ENCODE peak calls at places on chromosomes 12 and 14, in nine cellular contexts. G is breast epithelium, L is ovary, S is heart left ventricle, K is IMR-90, I is stomach, Y is upper lobe of left lung, B is A549, F is GM12892. D is an unnamed sample.

GRCh38 chr12:128763395-128763794 is 60.4 kb downstream of the SLC15A4 start:
- DNase-seq in G (no peak), L (no peak), S (no peak), K (no peak), I (no peak), Y (no peak), B (no peak), F (no peak), D (no peak)

GRCh38 chr12:46219892-46220655 is 48.8 kb downstream of the SLC38A1 start:
- DNase-seq in G (no peak), L (no peak), S (no peak), K (peak), I (no peak), Y (no peak), B (peak), F (no peak), D (peak)

GRCh38 chr14:22303589-22304195 is 285.3 kb downstream of the DAD1 start:
- DNase-seq in G (no peak), L (no peak), S (no peak), K (peak), I (no peak), Y (no peak), B (no peak), F (no peak), D (no peak)

GRCh38 chr14:58829594-58829993 is 191.8 kb downstream of the DACT1 start:
- DNase-seq in G (no peak), L (no peak), S (no peak), K (peak), I (no peak), Y (no peak), B (peak), F (no peak), D (no peak)

GRCh38 chr12:66237505-66238175 is 48.6 kb downstream of the IRAK3 start:
- DNase-seq in G (no peak), L (no peak), S (no peak), K (no peak), I (no peak), Y (no peak), B (no peak), F (no peak), D (no peak)

GRCh38 chr12:14841761-14842160 is 1.6 kb downstream of the ART4 start:
- DNase-seq in G (peak), L (no peak), S (peak), K (peak), I (no peak), Y (no peak), B (peak), F (no peak), D (peak)

GRCh38 chr14:97120204-97121120 is 323.3 kb downstream of the VRK1 start:
- DNase-seq in G (no peak), L (no peak), S (no peak), K (no peak), I (no peak), Y (no peak), B (no peak), F (no peak), D (no peak)

GRCh38 chr12:62813031-62813829 is 121.7 kb downstream of the PPM1H start:
- DNase-seq in G (no peak), L (peak), S (peak), K (peak), I (peak), Y (no peak), B (peak), F (no peak), D (no peak)

GRCh38 chr12:98532687-98533304 is 17.4 kb downstream of the TMPO start:
- DNase-seq in G (no peak), L (no peak), S (no peak), K (peak), I (no peak), Y (no peak), B (peak), F (no peak), D (peak)

GRCh38 chr14:78313499-78313898 is 143.3 kb downstream of the NRXN3 start:
- DNase-seq in G (no peak), L (no peak), S (no peak), K (no peak), I (no peak), Y (no peak), B (no peak), F (no peak), D (no peak)

GRCh38 chr14:22318951-22319350 is 270.1 kb downstream of the DAD1 start:
- DNase-seq in G (no peak), L (no peak), S (no peak), K (peak), I (no peak), Y (no peak), B (no peak), F (no peak), D (no peak)

GRCh38 chr14:104085889-104086201 is 345 bp downstream of the ASPG start:
- DNase-seq in G (no peak), L (no peak), S (no peak), K (no peak), I (no peak), Y (no peak), B (no peak), F (peak), D (no peak)

DNA sequence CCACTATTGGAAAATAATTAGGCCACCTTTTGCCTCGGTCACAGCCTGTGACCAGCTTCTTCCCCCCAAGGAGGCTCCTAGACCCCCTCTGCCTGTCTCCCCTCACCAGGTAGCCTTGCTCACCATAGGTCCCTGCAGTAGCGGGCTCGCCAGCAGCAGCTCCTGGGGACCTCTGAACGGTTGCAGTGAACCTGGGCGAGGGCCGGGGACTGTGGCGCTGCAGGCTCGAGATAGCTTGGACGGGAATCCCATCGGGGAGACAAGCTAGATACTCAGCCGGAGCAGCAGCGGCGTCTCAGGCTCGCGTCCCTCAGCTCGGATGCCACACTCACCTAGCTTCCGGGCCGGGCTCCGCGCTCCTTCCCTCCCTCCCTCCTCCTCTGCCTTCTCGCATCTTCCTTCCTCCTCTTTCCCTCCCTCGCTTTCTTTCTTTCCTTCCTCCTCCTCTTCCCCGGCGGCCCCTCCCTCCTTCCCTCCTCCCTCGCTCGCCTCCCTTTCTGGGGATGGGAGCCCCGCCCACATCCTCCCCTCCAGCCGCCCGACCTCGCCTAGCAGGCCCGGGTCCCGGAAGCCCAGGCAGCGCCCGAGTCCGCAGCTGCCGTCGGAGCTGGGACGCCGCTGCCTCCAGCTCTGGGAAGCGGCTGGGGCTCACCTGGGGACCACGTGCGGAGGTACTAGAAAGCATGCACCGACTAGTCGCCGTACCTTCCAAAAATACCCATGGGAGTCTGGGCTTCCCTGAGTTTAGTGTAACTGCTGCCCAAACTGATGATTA is at the start of gene BMP4:
- DNase-seq in G (peak), L (peak), S (peak), K (peak), I (peak), Y (peak), B (peak), F (no peak), D (no peak)
- TF ChIP-seq POLR2A in G (peak), L (peak), S (no peak), K (no peak), I (no peak), Y (peak), B (peak), F (no peak), D (peak)

DNA sequence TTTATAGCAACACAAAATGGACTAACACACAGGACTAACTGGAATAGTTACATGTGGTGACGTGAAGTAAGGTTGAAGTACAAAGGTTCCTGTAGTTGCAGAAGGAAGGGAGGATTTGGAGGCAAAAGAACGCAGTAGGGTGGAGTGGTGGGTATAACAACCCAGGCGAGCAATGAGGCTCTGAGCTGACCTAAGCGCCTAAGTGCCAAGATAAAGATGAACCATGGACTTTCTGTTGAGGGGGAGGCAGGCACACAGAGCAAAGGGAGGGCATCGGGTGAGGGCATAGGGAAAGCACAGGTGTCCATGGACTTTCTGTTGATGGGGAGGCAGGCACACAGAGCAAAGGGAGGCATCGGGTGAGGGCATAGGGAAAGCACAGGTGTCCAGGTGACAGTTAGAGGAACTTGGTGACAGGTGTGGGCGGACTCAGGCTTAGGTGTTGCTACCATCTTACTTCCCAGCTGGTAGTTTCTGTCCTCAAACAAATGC is 15.2 kb downstream of the SCNN1A start:
- DNase-seq in G (no peak), L (no peak), S (no peak), K (no peak), I (no peak), Y (no peak), B (no peak), F (no peak), D (no peak)
- TF ChIP-seq POLR2A in G (no peak), L (no peak), S (no peak), K (no peak), I (no peak), Y (no peak), B (no peak), F (no peak), D (no peak)

DNA sequence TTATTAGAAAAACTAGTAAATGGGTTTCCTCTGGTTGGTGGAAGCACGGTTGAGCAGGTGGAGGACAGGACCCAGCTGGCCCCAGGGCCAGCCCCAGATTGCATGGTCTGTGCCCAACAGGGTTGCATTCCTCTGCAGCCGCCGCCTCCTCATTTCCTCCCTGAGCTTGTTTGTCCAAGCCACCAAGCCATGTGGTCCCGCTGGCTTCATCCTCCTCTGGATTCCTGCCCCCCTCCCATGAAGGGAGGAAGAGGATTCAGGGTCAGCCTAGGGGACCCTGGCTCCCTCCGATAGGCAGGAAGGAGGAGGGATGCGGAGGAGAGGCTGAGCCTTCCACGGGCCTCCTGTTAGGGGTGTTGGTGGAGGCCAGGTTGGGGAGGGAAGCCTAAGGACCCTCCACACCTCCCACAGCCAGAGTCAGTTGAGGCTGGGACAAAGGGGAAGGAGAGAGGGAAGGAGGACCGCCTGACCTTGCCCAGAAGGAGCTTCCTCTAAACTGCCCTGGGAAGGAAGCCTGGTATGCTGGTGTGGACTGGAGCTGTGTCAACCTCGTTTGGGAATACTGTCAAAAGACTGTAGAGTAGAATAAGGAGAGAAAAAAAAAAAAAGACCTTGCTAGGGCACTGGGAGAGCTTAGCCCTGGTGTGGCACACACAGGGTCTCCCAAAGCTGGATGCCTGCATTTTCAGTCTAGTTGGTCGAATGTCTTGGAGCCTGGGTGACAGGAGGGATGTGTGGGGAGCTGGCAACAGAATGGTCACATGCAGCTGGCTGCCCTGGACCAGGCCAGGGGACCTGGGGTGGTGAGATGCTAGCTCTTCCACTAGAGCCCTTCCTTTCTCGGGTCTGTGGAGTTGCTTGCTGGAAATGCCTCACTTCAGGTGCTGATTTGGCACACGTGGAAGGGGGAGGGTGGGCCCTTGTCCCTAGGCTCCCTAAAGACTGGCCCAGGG is 42.4 kb downstream of the PLEKHG3 start:
- DNase-seq in G (peak), L (no peak), S (peak), K (peak), I (no peak), Y (no peak), B (no peak), F (no peak), D (no peak)
- TF ChIP-seq POLR2A in G (no peak), L (no peak), S (no peak), K (no peak), I (no peak), Y (no peak), B (no peak), F (no peak), D (no peak)

GRCh38 chr12:73307260-73307659 is 1035.1 kb downstream of the TRHDE start:
- DNase-seq in G (no peak), L (no peak), S (no peak), K (no peak), I (no peak), Y (no peak), B (no peak), F (no peak), D (no peak)
- TF ChIP-seq POLR2A in G (no peak), L (no peak), S (no peak), K (no peak), I (no peak), Y (no peak), B (no peak), F (no peak), D (no peak)

DNA sequence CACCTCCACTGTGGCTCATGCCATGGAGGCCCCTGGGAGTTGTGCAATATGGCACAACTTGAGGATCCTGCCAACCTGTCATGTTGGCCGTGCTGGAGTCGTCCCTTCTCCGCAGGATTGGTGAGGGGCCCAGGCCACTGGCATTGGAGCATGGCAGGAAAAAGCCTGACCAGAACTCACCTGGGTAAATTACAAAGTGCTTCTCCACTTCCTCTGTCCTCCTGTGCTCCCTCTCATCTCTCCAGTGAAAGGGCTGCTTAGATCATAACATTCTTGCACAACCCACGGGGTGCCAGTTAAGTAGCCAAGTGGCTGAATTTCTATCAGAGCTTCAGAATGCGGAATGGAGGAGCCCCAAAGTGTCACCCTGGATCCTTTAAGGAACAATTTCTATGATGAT is 381.0 kb downstream of the DPF3 start:
- DNase-seq in G (no peak), L (no peak), S (no peak), K (no peak), I (no peak), Y (no peak), B (no peak), F (no peak), D (no peak)
- TF ChIP-seq POLR2A in G (no peak), L (no peak), S (no peak), K (no peak), I (no peak), Y (no peak), B (no peak), F (no peak), D (no peak)

GRCh38 chr14:73612339-73613045 is at the start of gene ACOT6:
- DNase-seq in G (peak), L (peak), S (peak), K (peak), I (peak), Y (peak), B (peak), F (peak), D (peak)
- TF ChIP-seq POLR2A in G (no peak), L (peak), S (no peak), K (no peak), I (no peak), Y (peak), B (peak), F (peak), D (peak)

GRCh38 chr14:92040431-92041040 is 677 bp upstream of the TRIP11 start:
- DNase-seq in G (no peak), L (no peak), S (no peak), K (peak), I (peak), Y (no peak), B (peak), F (no peak), D (peak)

GRCh38 chr14:92037989-92038388 is 1.9 kb downstream of the TRIP11 start:
- DNase-seq in G (no peak), L (no peak), S (no peak), K (peak), I (no peak), Y (no peak), B (no peak), F (no peak), D (no peak)

GRCh38 chr14:92041203-92041602 is 1.3 kb upstream of the TRIP11 start:
- DNase-seq in G (no peak), L (no peak), S (no peak), K (no peak), I (no peak), Y (no peak), B (no peak), F (no peak), D (no peak)

GRCh38 chr14:92039073-92039719 is 663 bp downstream of the TRIP11 start:
- DNase-seq in G (peak), L (no peak), S (peak), K (peak), I (no peak), Y (peak), B (peak), F (no peak), D (peak)

DNA sequence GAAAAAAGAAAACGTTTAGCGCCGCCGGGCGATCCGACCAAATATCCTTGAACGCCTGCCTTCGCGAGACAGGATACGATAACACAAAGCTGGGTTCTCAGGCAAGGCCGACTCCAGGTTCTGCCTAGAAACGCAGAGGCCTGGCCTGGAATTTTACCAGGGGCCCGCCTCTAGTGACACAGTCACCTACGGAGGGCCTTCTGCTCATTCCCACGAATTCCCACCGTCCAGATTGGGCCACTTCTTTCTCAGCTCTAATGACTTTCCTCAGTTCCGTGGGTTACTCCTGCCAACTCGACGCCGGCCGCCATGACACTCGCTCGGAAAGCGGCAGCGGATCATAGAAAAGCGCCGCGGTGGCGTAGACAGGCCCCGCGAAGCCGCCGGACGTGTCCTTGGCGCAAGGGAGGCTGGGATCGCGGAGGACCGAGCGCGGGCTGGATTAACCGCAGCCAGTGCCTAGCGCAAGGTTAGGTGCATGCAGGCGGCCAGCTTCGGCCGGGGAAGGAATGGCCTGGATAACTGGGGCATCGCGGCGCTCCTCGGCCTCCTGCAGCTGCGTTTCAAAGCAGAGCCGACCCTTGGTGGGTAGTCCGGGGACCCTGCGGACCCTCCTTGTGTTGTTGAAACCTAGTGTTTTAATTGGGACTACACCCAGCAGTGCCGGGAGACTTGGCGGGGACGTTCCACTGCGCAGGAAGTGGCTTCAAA is at the start of gene TRIP11:
- DNase-seq in G (peak), L (peak), S (peak), K (peak), I (peak), Y (peak), B (peak), F (peak), D (peak)
- TF ChIP-seq POLR2A in G (peak), L (no peak), S (no peak), K (peak), I (peak), Y (peak), B (peak), F (peak), D (peak)

DNA sequence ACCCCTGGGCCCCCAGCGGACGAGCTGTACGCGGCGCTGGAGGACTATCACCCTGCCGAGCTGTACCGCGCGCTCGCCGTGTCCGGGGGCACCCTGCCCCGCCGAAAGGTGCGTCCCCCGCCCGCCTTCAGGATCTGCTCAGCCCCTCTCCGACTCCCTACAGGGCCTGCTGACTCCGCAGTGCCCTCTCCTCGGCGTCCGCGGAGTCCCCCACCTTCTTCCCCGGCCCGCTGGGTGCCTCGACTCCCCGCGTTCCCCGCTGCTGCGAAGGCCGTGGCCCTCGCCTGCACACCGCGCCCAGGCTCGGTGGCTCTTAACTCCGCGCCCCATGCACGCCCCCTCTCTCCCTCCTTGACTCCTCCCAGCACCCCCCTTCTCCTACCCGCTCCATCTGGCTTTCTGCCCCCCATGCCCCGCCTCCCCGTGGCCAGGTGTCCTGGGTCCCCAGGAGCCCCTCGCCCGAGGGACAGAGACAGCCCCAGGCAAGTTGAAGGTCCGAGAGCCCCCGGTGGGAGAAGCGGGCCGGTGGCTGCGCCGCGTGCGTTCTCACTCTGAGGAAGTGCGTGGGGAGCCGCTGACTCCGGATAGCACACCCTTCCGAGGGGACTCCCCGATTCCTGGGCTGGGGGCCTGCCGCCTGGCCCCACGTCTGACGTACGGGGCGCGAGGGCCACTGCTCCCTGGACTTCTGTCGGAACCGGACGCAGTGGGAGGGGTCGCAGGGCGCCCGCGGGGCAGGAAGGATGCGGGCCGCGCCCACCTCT is 594 bp downstream of the TAMALIN start:
- DNase-seq in G (no peak), L (peak), S (peak), K (no peak), I (peak), Y (peak), B (no peak), F (no peak), D (no peak)
- TF ChIP-seq POLR2A in G (no peak), L (no peak), S (no peak), K (no peak), I (no peak), Y (peak), B (no peak), F (no peak), D (no peak)

D was measured in H54.